ENCODE peak calls at places on chromosomes 2 and 18, in nine cellular contexts. W is sigmoid colon, N is A549, B is HepG2, I is H1, G is tibial nerve, S is stomach, O is ovary, L is transverse colon. Z is an unnamed sample.

GRCh38 chr18:70431203-70431624 is 142.4 kb downstream of the SOCS6 start:
- DNase-seq in W (no peak), N (peak), B (peak), I (no peak), G (no peak), S (no peak), O (no peak), L (no peak), Z (no peak)

GRCh38 chr2:238019962-238020361 is 40.8 kb upstream of the SCLY start:
- DNase-seq in W (no peak), N (no peak), B (no peak), I (no peak), G (no peak), S (no peak), O (no peak), L (no peak), Z (no peak)

GRCh38 chr18:5879479-5879882 is 15.8 kb downstream of the TMEM200C start:
- DNase-seq in W (no peak), N (no peak), B (peak), I (no peak), G (no peak), S (no peak), O (no peak), L (no peak), Z (no peak)

GRCh38 chr2:204691911-204692510 is 146.7 kb downstream of the PARD3B start:
- DNase-seq in W (peak), N (peak), B (peak), I (no peak), G (peak), S (peak), O (peak), L (peak), Z (peak)

GRCh38 chr2:12816379-12817306 is 99.9 kb downstream of the TRIB2 start:
- DNase-seq in W (no peak), N (no peak), B (no peak), I (no peak), G (no peak), S (no peak), O (no peak), L (no peak), Z (no peak)

GRCh38 chr2:222518570-222519381 is 94.4 kb downstream of the SGPP2 start:
- DNase-seq in W (no peak), N (no peak), B (no peak), I (no peak), G (peak), S (peak), O (no peak), L (peak), Z (no peak)

GRCh38 chr2:12005886-12006681 is 259.7 kb downstream of the LPIN1 start:
- DNase-seq in W (no peak), N (no peak), B (no peak), I (no peak), G (peak), S (peak), O (peak), L (peak), Z (no peak)

GRCh38 chr18:55642191-55642590 is 54.2 kb upstream of the TCF4 start:
- DNase-seq in W (no peak), N (no peak), B (no peak), I (no peak), G (no peak), S (no peak), O (no peak), L (no peak), Z (no peak)

GRCh38 chr2:86453838-86454237 is 12.7 kb downstream of the KDM3A start:
- DNase-seq in W (no peak), N (no peak), B (no peak), I (no peak), G (peak), S (peak), O (peak), L (peak), Z (no peak)

GRCh38 chr18:23626451-23627279 is 36.0 kb downstream of the ANKRD29 start:
- DNase-seq in W (no peak), N (no peak), B (no peak), I (no peak), G (no peak), S (no peak), O (no peak), L (no peak), Z (no peak)

GRCh38 chr2:25620077-25620476 is 53.3 kb downstream of the DTNB start:
- DNase-seq in W (no peak), N (no peak), B (no peak), I (no peak), G (no peak), S (no peak), O (no peak), L (no peak), Z (no peak)

GRCh38 chr2:67057901-67058703 is 339.0 kb upstream of the ETAA1 start:
- DNase-seq in W (no peak), N (no peak), B (peak), I (no peak), G (no peak), S (no peak), O (no peak), L (no peak), Z (no peak)

GRCh38 chr2:236753611-236754010 is 184.0 kb downstream of the ACKR3 start:
- DNase-seq in W (no peak), N (no peak), B (no peak), I (no peak), G (no peak), S (no peak), O (no peak), L (no peak), Z (no peak)

GRCh38 chr2:127576433-127577207 is 41.1 kb downstream of the MYO7B start:
- DNase-seq in W (peak), N (no peak), B (no peak), I (peak), G (peak), S (peak), O (no peak), L (no peak), Z (no peak)

GRCh38 chr2:39512941-39513340 is 75.9 kb upstream of the MAP4K3 start:
- DNase-seq in W (no peak), N (no peak), B (no peak), I (no peak), G (no peak), S (no peak), O (no peak), L (no peak), Z (no peak)

GRCh38 chr2:164967781-164968228 is 12.5 kb upstream of the SLC38A11 start:
- DNase-seq in W (no peak), N (no peak), B (no peak), I (no peak), G (no peak), S (no peak), O (no peak), L (no peak), Z (no peak)

GRCh38 chr2:118118479-118118878 is 30.2 kb downstream of the INSIG2 start:
- DNase-seq in W (no peak), N (no peak), B (peak), I (no peak), G (no peak), S (no peak), O (no peak), L (no peak), Z (no peak)

GRCh38 chr2:88452151-88452851 is at the start of gene FOXI3:
- DNase-seq in W (peak), N (no peak), B (no peak), I (peak), G (no peak), S (no peak), O (no peak), L (no peak), Z (peak)
- H3K4me3 ChIP-seq in W (peak), N (peak), B (no peak), I (peak), G (no peak), S (peak), O (no peak), L (peak), Z (peak)

GRCh38 chr2:64797881-64798590 is 144.3 kb upstream of the SERTAD2 start:
- DNase-seq in W (no peak), N (no peak), B (peak), I (no peak), G (no peak), S (peak), O (no peak), L (no peak), Z (no peak)
- TF ChIP-seq EP300 in W (no peak), N (no peak), B (no peak), I (no peak), G (no peak), S (no peak), O (no peak), L (no peak), Z (no peak)

GRCh38 chr2:226661789-226662545 is 137.7 kb downstream of the IRS1 start:
- DNase-seq in W (peak), N (peak), B (no peak), I (no peak), G (no peak), S (no peak), O (no peak), L (no peak), Z (no peak)
- H3K4me3 ChIP-seq in W (no peak), N (no peak), B (no peak), I (no peak), G (no peak), S (no peak), O (no peak), L (no peak), Z (no peak)

GRCh38 chr2:178846458-178846802 is 39.2 kb upstream of the TTN start:
- DNase-seq in W (no peak), N (no peak), B (no peak), I (no peak), G (no peak), S (no peak), O (no peak), L (no peak), Z (no peak)
- TF ChIP-seq EP300 in W (no peak), N (no peak), B (no peak), I (no peak), G (no peak), S (no peak), O (no peak), L (no peak), Z (no peak)

GRCh38 chr2:241112592-241112991 is 10.5 kb upstream of the MTERF4 start:
- DNase-seq in W (peak), N (no peak), B (no peak), I (no peak), G (no peak), S (no peak), O (no peak), L (no peak), Z (peak)

GRCh38 chr2:241111443-241111810 is 9.3 kb upstream of the MTERF4 start:
- DNase-seq in W (peak), N (no peak), B (no peak), I (no peak), G (no peak), S (no peak), O (no peak), L (no peak), Z (no peak)

GRCh38 chr2:241110607-241111442 is 8.7 kb upstream of the MTERF4 start:
- DNase-seq in W (peak), N (no peak), B (no peak), I (no peak), G (no peak), S (no peak), O (no peak), L (no peak), Z (no peak)

GRCh38 chr2:241110089-241110606 is 8.1 kb upstream of the MTERF4 start:
- DNase-seq in W (peak), N (no peak), B (no peak), I (no peak), G (no peak), S (peak), O (no peak), L (no peak), Z (no peak)

GRCh38 chr2:241112046-241112445 is 10.0 kb upstream of the MTERF4 start:
- DNase-seq in W (peak), N (no peak), B (no peak), I (no peak), G (no peak), S (no peak), O (no peak), L (no peak), Z (peak)
- H3K4me3 ChIP-seq in W (no peak), N (no peak), B (no peak), I (no peak), G (no peak), S (no peak), O (no peak), L (no peak), Z (no peak)

GRCh38 chr18:27862056-27862682 is 314.8 kb downstream of the CDH2 start:
- DNase-seq in W (no peak), N (no peak), B (no peak), I (no peak), G (no peak), S (no peak), O (no peak), L (no peak), Z (no peak)

GRCh38 chr18:27863780-27864430 is 313.0 kb downstream of the CDH2 start:
- DNase-seq in W (no peak), N (no peak), B (no peak), I (no peak), G (no peak), S (no peak), O (no peak), L (no peak), Z (no peak)

GRCh38 chr18:27860011-27860410 is 316.9 kb downstream of the CDH2 start:
- DNase-seq in W (no peak), N (no peak), B (no peak), I (no peak), G (no peak), S (no peak), O (no peak), L (no peak), Z (no peak)

GRCh38 chr18:27860701-27861107 is 316.2 kb downstream of the CDH2 start:
- DNase-seq in W (no peak), N (no peak), B (peak), I (no peak), G (no peak), S (no peak), O (no peak), L (no peak), Z (no peak)

DNA sequence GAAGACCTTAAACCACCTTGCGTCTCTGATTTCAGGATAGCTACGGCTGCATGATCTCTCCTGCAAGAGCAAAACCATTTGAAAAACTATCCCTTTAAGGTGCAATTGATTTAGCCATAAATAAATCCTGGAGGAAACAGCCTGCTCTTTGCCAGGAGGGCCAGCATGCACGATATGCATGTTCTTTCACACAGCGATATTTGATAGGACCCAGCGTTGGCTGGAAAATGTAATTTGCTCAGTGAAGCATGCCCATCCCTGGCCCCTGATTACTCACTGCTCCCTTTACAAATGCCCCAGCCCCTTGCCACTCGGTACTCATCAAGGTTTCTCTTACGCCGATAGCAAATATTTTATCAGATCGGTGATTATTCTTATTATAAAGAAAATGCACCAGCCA is 315.4 kb downstream of the CDH2 start:
- DNase-seq in W (no peak), N (no peak), B (no peak), I (no peak), G (no peak), S (no peak), O (no peak), L (no peak), Z (no peak)
- TF ChIP-seq EP300 in W (no peak), N (no peak), B (no peak), I (no peak), G (no peak), S (no peak), O (no peak), L (no peak), Z (no peak)

GRCh38 chr2:111698743-111699554 is 185.0 kb downstream of the ANAPC1 start:
- DNase-seq in W (peak), N (peak), B (peak), I (no peak), G (peak), S (peak), O (no peak), L (peak), Z (peak)
- H3K4me3 ChIP-seq in W (no peak), N (peak), B (peak), I (no peak), G (no peak), S (no peak), O (no peak), L (no peak), Z (no peak)

DNA sequence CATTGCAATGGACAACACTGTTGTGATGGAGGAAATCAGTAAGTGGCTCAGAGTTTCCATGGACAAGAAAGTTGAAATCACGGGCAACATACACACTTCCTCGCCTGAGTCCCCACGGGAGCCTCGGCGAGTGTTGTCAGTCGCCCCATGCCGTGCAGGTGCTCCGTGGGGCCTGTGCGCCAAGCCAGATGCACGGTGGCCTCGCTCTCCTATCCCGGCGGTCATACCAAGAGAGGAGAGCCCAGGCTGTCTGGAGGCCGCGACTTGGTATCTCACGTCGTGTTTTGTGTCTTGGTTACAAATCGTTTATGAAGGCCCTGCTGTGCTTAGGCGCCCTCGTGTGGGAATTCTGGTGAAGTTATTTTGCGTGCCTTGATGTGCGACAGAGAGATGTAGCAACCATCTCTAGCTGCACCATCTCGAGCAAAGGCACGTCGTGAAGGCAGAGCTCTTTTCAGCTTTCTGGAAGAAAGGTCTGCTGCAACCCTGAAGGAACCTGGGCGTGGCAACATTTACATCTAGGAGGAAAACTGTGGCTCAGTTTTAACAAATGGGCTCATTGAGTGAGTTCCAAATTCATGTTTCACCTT is 21.8 kb downstream of the ATG4B start:
- DNase-seq in W (peak), N (peak), B (peak), I (peak), G (peak), S (peak), O (peak), L (peak), Z (no peak)
- TF ChIP-seq EP300 in W (no peak), N (no peak), B (no peak), I (no peak), G (no peak), S (no peak), O (no peak), L (no peak), Z (no peak)

DNA sequence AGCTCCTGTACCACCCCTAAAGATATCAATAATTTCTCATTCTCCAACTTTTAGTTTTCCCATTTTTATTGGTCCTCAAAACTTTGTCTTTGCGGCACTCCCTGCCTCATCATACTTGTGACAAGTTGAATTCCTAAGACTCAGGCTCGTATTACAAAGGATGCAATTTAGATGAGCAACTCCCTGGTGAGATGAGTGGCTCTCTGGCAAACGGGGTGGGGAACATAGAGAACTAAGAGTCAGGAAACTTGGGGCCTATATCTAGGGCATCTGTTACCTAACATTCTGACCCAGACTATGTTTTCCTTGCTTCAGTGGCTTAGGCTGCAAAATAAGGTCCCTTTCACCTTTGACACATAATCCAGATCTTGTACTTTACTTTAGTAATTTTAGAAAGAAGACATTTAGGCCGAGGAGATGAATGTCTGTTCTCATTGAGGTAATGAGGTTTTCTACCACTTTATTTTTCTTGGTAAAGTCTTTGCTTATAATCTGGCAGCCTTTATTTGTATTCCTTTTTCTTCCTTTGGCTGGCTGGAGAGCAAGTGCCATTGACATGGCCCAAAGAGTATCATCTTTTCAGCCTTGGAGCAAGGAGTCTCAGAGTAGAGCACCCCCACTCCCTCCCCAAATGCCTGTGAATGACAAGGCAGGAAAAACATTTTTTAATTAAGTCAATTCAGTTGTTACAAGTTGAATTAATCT is 15.4 kb downstream of the TSPYL6 start:
- DNase-seq in W (peak), N (no peak), B (no peak), I (no peak), G (peak), S (no peak), O (no peak), L (no peak), Z (no peak)
- H3K4me3 ChIP-seq in W (no peak), N (no peak), B (no peak), I (no peak), G (no peak), S (no peak), O (no peak), L (no peak), Z (no peak)

DNA sequence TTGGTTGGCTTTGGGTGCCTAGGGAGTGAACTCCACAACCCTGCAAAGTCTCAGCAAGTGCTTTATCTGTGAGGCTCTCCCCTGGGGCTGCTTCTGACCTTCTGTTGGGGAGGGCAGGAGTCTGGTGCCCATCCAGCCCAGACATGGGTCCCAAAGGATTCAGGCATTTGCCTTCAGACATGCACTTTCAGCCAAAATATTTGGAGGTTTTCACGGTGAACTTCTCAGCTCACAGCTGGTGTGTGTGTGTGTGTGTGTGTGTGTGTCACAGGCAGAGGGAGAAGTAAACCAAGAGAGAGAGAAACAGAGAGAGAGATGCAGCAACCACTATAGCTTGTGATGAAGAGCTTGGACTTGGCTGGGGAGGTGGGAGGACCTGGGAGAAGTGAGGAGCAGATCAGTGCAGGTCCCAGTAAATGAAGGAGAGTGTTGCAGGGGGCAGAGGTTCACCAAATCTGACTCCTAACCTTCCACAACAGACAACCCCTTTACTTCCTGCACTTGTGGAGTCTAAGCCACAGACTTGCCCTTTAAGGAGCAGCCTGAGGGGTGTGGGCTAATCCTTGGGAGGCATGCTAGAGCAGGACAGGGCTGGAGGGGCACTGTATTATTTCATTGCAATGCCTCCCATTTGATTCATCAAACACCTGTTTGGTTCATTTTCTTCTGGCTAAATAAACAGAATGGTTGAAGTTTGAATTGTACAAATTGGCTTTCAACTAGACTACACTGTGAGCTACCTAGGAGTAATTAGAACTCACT is 14.1 kb downstream of the SLC9A4 start:
- DNase-seq in W (no peak), N (no peak), B (no peak), I (no peak), G (no peak), S (no peak), O (no peak), L (no peak), Z (no peak)
- TF ChIP-seq EP300 in W (no peak), N (no peak), B (no peak), I (no peak), G (no peak), S (no peak), O (no peak), L (no peak), Z (no peak)